ENCODE peak calls at places on chromosomes 6 and 20, in ten cellular contexts. X is GM23248, Q is brain microvascular endothelial cell, P is psoas muscle, E is left lung, G is fibroblast of lung, K is heart right ventricle, C is bronchial epithelial cell, O is A549, J is GM12865. B is an unnamed sample.
A peak's percentile ranks its signal among the peaks of the same experiment; 100 is the strongest.

GRCh38 chr6:36126553-36127458 is 3.5 kb upstream of the MAPK13 start:
- DNase-seq in X (peak; percentile 71), Q (peak; percentile 34), P (no peak), E (no peak), G (peak; percentile 43), K (no peak), C (peak; percentile 79), O (no peak), J (no peak), B (no peak)

GRCh38 chr20:51679254-51679921 is 88.8 kb downstream of the ATP9A start:
- DNase-seq in X (no peak), Q (no peak), P (no peak), E (no peak), G (no peak), K (no peak), C (no peak), O (no peak), J (no peak), B (no peak)

GRCh38 chr20:7841967-7842301 is 98.3 kb downstream of the HAO1 start:
- DNase-seq in X (peak; percentile 92), Q (peak; percentile 73), P (peak; percentile 19), E (no peak), G (peak; percentile 97), K (peak; percentile 21), C (peak; percentile 96), O (peak; percentile 34), J (no peak), B (peak; percentile 51)

GRCh38 chr6:8958894-8959511 is 523.7 kb upstream of the SLC35B3 start:
- DNase-seq in X (peak; percentile 18), Q (no peak), P (no peak), E (no peak), G (peak; percentile 17), K (no peak), C (peak; percentile 26), O (no peak), J (no peak), B (no peak)

GRCh38 chr6:5997420-5998093 is 9.2 kb downstream of the NRN1 start:
- DNase-seq in X (peak; percentile 79), Q (no peak), P (no peak), E (no peak), G (no peak), K (peak; percentile 36), C (no peak), O (no peak), J (peak; percentile 23), B (no peak)

GRCh38 chr6:19988555-19988954 is 151.4 kb downstream of the ID4 start:
- DNase-seq in X (peak; percentile 52), Q (peak; percentile 37), P (no peak), E (no peak), G (peak; percentile 17), K (no peak), C (peak; percentile 26), O (no peak), J (peak; percentile 11), B (no peak)

GRCh38 chr6:108074057-108074358 is 533 bp downstream of the OSTM1 start:
- DNase-seq in X (no peak), Q (no peak), P (no peak), E (no peak), G (no peak), K (no peak), C (peak; percentile 21), O (no peak), J (peak; percentile 54), B (no peak)

GRCh38 chr6:155126727-155127439 is 131.8 kb downstream of the TIAM2 start:
- DNase-seq in X (peak; percentile 86), Q (peak; percentile 93), P (peak; percentile 57), E (no peak), G (peak; percentile 96), K (no peak), C (peak; percentile 69), O (peak; percentile 77), J (peak; percentile 20), B (no peak)

GRCh38 chr20:15930324-15931305 is 642.6 kb downstream of the KIF16B start:
- DNase-seq in X (peak; percentile 64), Q (peak; percentile 26), P (no peak), E (no peak), G (peak; percentile 5), K (no peak), C (peak; percentile 71), O (peak; percentile 22), J (peak; percentile 31), B (peak; percentile 3)

GRCh38 chr6:95266537-95267258 is 310.6 kb upstream of the MANEA start:
- DNase-seq in X (no peak), Q (no peak), P (no peak), E (no peak), G (peak; percentile 11), K (no peak), C (peak; percentile 22), O (no peak), J (no peak), B (no peak)

GRCh38 chr20:4134861-4135379 is 119.6 kb upstream of the RNF24 start:
- DNase-seq in X (no peak), Q (no peak), P (no peak), E (no peak), G (no peak), K (no peak), C (no peak), O (no peak), J (peak; percentile 21), B (no peak)

GRCh38 chr6:49666930-49667369 is 30.3 kb upstream of the RHAG start:
- DNase-seq in X (no peak), Q (no peak), P (no peak), E (no peak), G (no peak), K (no peak), C (no peak), O (no peak), J (no peak), B (no peak)

DNA sequence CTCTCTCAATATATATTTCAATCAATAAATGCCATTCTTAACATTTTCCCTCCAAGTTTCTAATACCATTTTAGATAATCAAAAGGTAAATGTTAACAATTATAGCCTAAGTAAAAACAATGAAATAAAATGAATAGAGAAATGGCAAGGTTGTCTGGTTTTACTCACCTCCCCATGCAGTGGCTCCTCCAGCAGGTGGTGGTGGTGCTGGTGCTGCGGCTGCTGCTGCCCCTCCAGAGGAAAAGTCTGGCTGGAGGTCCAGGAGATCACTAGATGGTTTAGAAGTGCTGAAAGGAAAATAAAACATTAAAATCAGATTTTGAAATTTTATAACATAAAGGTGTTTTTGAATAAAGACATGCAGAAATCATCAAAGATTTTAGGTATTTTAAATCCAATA is 93.2 kb downstream of the PRSS35 start:
- DNase-seq in X (no peak), Q (no peak), P (no peak), E (no peak), G (no peak), K (no peak), C (no peak), O (no peak), J (no peak), B (no peak)
- H3K4me3 ChIP-seq in X (no peak overlapping the region), Q (no peak overlapping the region), P (no peak overlapping the region), E (no peak overlapping the region), G (no peak overlapping the region), K (no peak overlapping the region), C (no peak overlapping the region), O (no peak overlapping the region), J (no peak overlapping the region), B (no peak overlapping the region)

GRCh38 chr6:3724451-3725144 is 26.9 kb downstream of the PXDC1 start:
- DNase-seq in X (peak; percentile 86), Q (peak; percentile 49), P (no peak), E (no peak), G (peak; percentile 32), K (peak; percentile 48), C (no peak), O (no peak), J (no peak), B (no peak)
- H3K4me3 ChIP-seq in X (no peak overlapping the region), Q (no peak overlapping the region), P (no peak overlapping the region), E (no peak overlapping the region), G (no peak overlapping the region), K (no peak overlapping the region), C (no peak overlapping the region), O (no peak overlapping the region), J (no peak overlapping the region), B (no peak overlapping the region)

DNA sequence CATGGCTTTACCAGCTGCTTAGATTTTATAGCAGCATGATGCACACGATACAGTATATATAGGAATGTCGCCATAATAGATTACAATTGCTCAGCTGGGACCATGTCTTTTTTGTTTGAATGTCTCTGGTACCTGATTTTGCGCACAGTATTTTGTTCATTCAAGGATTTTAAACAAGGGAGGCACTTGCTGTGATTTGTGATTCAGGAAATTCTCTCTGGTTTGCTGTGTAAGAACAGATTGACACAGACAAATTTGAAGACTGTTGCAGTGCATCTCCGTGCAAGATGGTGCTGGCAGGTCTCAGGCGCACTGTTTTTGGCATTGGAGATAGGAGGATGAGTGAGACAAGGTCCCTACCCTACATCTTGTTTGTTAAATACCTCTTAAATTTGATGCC is 2.4 kb downstream of the MAPRE1 start:
- DNase-seq in X (peak; percentile 23), Q (no peak), P (no peak), E (no peak), G (no peak), K (no peak), C (no peak), O (no peak), J (no peak), B (no peak)
- H3K4me3 ChIP-seq in X (peak overlapping the region; percentile 92), Q (no peak overlapping the region), P (no peak overlapping the region), E (no peak overlapping the region), G (peak overlapping the region; percentile 21), K (no peak overlapping the region), C (no peak overlapping the region), O (no peak overlapping the region), J (no peak overlapping the region), B (no peak overlapping the region)

GRCh38 chr6:123515715-123516114 is 121.0 kb downstream of the TRDN start:
- DNase-seq in X (peak; percentile 42), Q (no peak), P (no peak), E (no peak), G (no peak), K (no peak), C (no peak), O (no peak), J (no peak), B (no peak)

GRCh38 chr6:123520208-123520607 is 116.5 kb downstream of the TRDN start:
- DNase-seq in X (peak; percentile 41), Q (no peak), P (no peak), E (no peak), G (peak; percentile 44), K (no peak), C (no peak), O (no peak), J (no peak), B (no peak)

GRCh38 chr6:123519191-123519510 is 117.6 kb downstream of the TRDN start:
- DNase-seq in X (no peak), Q (no peak), P (peak; percentile 68), E (no peak), G (no peak), K (peak; percentile 78), C (no peak), O (no peak), J (no peak), B (no peak)

DNA sequence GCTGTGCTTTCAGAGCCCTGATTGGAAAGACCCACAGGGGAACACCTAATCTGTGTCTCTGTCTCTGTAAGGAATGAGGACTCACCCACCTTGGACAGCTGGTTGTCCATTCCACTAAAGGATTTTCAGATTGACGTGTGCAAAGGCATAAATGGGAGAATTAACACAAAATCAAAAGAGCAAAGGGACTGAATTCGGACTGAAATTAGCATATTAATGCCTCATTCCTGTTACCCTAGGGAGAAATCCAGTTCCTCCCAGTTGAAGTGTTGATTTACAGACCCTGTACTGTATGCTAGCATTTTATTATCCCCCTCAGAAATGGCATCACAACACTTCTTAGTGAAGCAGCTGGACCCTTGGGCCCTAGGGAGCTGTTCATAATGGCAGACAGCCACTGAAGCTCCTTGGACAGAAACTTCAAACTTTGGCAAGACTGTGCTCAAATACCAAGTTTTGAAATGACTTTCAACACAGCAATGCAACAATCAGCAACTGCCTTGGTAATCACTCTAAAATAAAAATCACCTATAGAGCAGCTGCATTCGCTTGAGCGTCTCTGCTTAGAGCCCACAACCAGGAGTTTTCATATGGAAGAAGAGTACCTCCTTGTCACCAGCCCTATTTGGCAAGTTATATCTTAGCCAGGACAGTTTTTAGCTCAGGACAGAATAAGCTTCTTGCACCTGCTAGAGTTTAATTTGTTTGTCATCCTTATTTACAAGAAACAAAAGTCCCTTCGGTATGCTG is 118.1 kb downstream of the TRDN start:
- DNase-seq in X (no peak), Q (no peak), P (no peak), E (no peak), G (no peak), K (no peak), C (no peak), O (no peak), J (no peak), B (no peak)
- H3K4me3 ChIP-seq in X (no peak overlapping the region), Q (no peak overlapping the region), P (peak overlapping the region; percentile 17), E (no peak overlapping the region), G (no peak overlapping the region), K (no peak overlapping the region), C (no peak overlapping the region), O (no peak overlapping the region), J (no peak overlapping the region), B (no peak overlapping the region)